ENCODE peak calls at places on chromosomes 11 and 22, in ten cellular contexts. Z is RWPE1; J is cardiac muscle cell; D is SK-N-SH; B is fibroblast of the aortic adventitia; R is AG04449; T is activated CD8-positive, alpha-beta T cell treated with anti-CD3 and anti-CD28 coated beads for 36 hours; X is stomach; A is A549; N is HFF-Myc. V is an unnamed sample.

GRCh38 chr11:96748639-96749370 is 359.0 kb downstream of the JRKL start:
- DNase-seq in Z (peak), T (no peak), R (peak), D (no peak), B (peak), J (no peak), X (no peak), A (no peak), N (peak), V (no peak)

GRCh38 chr11:11148598-11148997 is 204.5 kb downstream of the CSNK2A3 start:
- DNase-seq in R (no peak), J (no peak), D (no peak), T (no peak), Z (no peak), A (no peak), B (no peak), N (no peak), X (no peak), V (no peak)

GRCh38 chr11:57729479-57729878 is 11.8 kb upstream of the SELENOH start:
- DNase-seq in B (no peak), N (no peak), T (no peak), X (no peak), Z (no peak), R (no peak), J (no peak), D (no peak), A (no peak), V (no peak)

GRCh38 chr11:9906043-9906791 is 242.3 kb downstream of the SWAP70 start:
- DNase-seq in R (peak), B (peak), N (peak), Z (peak), X (no peak), A (peak), D (no peak), J (no peak), T (no peak), V (no peak)

GRCh38 chr22:46650078-46650810 is 30.1 kb downstream of the GRAMD4 start:
- DNase-seq in N (no peak), X (no peak), R (no peak), Z (no peak), B (no peak), J (peak), T (no peak), D (no peak), A (no peak), V (no peak)

GRCh38 chr22:37284807-37285355 is 2.6 kb downstream of the CYTH4 start:
- DNase-seq in X (peak), J (peak), A (no peak), B (no peak), N (no peak), R (no peak), T (peak), D (no peak), Z (no peak), V (no peak)

GRCh38 chr22:23834406-23834805 is 4.4 kb downstream of the DERL3 start:
- DNase-seq in J (no peak), X (no peak), D (peak), N (no peak), T (no peak), A (no peak), B (no peak), R (no peak), Z (no peak), V (no peak)

GRCh38 chr11:59822989-59823566 is 12.5 kb upstream of the MRPL16 start:
- DNase-seq in Z (peak), N (no peak), D (peak), B (peak), R (no peak), A (peak), T (peak), J (peak), X (peak), V (peak)

GRCh38 chr22:19882446-19883381 is 28.0 kb upstream of the GNB1L start:
- DNase-seq in A (no peak), R (no peak), T (peak), J (no peak), X (no peak), B (no peak), N (no peak), D (peak), Z (no peak), V (no peak)

GRCh38 chr11:62552931-62553838 is 6.6 kb upstream of the AHNAK start:
- DNase-seq in R (peak), D (no peak), A (peak), T (peak), N (peak), J (peak), Z (peak), X (peak), B (peak), V (no peak)

GRCh38 chr11:82701847-82702520 is 31.7 kb downstream of the FAM181B start:
- DNase-seq in Z (peak), X (no peak), N (peak), J (peak), D (peak), A (peak), B (peak), T (peak), R (no peak), V (peak)

GRCh38 chr11:103789957-103790356 is 246.5 kb upstream of the DDI1 start:
- DNase-seq in J (no peak), X (no peak), A (no peak), Z (no peak), T (no peak), B (peak), R (no peak), D (no peak), N (no peak), V (no peak)

GRCh38 chr22:49272546-49273125 is 555.0 kb downstream of the BRD1 start:
- DNase-seq in N (no peak), B (no peak), A (no peak), T (no peak), J (no peak), D (no peak), X (no peak), R (no peak), Z (no peak), V (no peak)

GRCh38 chr11:61873588-61874459 is 17.5 kb downstream of the FADS3 start:
- DNase-seq in X (no peak), B (no peak), Z (no peak), A (no peak), D (no peak), R (no peak), T (no peak), J (no peak), N (no peak), V (no peak)

GRCh38 chr11:96567667-96568066 is 177.9 kb downstream of the JRKL start:
- DNase-seq in Z (no peak), X (no peak), J (no peak), B (no peak), T (no peak), A (no peak), D (no peak), N (no peak), R (no peak), V (no peak)

GRCh38 chr22:35638408-35638807 is 9.8 kb upstream of the APOL6 start:
- DNase-seq in X (no peak), T (no peak), N (peak), D (peak), B (peak), Z (no peak), R (peak), A (no peak), J (peak), V (no peak)

GRCh38 chr11:2859706-2860037 is 25.9 kb downstream of the CDKN1C start:
- DNase-seq in Z (no peak), D (no peak), B (no peak), R (no peak), J (no peak), N (no peak), A (no peak), T (no peak), X (no peak), V (no peak)

GRCh38 chr11:2858995-2859705 is 26.4 kb downstream of the CDKN1C start:
- DNase-seq in Z (no peak), X (no peak), J (no peak), B (no peak), N (no peak), T (no peak), A (no peak), R (no peak), D (no peak), V (peak)

GRCh38 chr11:2857918-2858317 is 27.7 kb downstream of the CDKN1C start:
- DNase-seq in X (no peak), B (no peak), A (no peak), J (no peak), D (peak), R (no peak), Z (no peak), N (no peak), T (no peak), V (no peak)

GRCh38 chr11:2855162-2855561 is 30.4 kb downstream of the CDKN1C start:
- DNase-seq in Z (no peak), T (no peak), D (no peak), A (no peak), N (no peak), X (no peak), B (no peak), J (no peak), R (no peak), V (no peak)

DNA sequence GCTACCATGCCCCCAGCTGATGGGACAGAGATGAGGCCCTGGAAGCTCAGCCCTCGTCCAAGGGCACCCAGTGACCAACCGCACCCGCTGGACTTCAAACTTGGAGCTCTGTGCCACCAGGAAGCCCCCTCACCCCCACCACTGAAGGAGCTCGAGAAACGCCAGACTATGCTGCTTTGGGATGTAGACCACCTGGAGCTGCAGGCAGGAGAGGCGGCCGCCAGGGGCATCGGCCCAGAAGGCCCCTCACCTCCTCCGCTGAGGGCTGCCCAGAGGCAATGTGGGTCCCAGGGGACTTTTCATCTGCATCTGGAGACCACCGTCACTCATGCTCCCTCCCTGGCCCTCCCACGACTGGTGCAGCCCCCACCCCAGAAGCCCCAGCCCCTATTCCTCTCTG is 28.3 kb downstream of the CDKN1C start:
- DNase-seq in J (no peak), R (no peak), Z (no peak), A (no peak), D (no peak), X (no peak), B (no peak), T (no peak), N (no peak), V (no peak)
- TF ChIP-seq CTCF in J (no peak), R (no peak), Z (no peak), A (no peak), D (no peak), X (no peak), B (no peak), T (no peak), N (no peak), V (no peak)

GRCh38 chr22:41050873-41051272 is 41.5 kb upstream of the EP300 start:
- DNase-seq in D (no peak), Z (no peak), R (no peak), T (no peak), N (peak), A (no peak), B (peak), X (no peak), J (no peak), V (no peak)
- TF ChIP-seq CTCF in D (peak), Z (no peak), R (peak), T (no peak), N (peak), A (no peak), B (no peak), X (no peak), J (no peak), V (peak)

DNA sequence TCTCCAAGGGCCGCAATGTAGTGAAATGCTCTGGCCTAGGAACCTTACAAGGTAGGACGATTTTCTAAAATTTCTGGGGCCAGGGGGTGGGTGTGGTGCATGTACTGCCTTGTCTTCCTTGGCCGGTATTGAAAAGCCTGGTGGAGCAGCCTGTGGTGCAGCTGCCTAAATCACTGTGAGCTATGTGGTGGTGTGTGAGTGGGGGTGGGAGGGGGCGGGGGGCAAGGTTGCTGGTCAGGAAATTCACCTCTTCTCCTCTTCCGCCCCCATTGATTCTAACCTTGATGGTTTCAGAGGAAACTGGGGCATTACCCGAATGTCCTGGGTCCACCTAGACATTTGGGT is 137.2 kb downstream of the DBX1 start:
- DNase-seq in N (no peak), J (no peak), B (no peak), X (no peak), T (no peak), R (no peak), Z (no peak), A (no peak), D (no peak), V (no peak)
- TF ChIP-seq CTCF in N (no peak), J (no peak), B (no peak), X (no peak), T (no peak), R (no peak), Z (no peak), A (no peak), D (no peak), V (no peak)

GRCh38 chr11:68839953-68840641 is 1.6 kb downstream of the CPT1A start:
- DNase-seq in A (no peak), Z (peak), N (no peak), J (peak), D (no peak), B (peak), X (no peak), R (no peak), T (peak), V (no peak)

GRCh38 chr11:68837583-68838571 is 3.8 kb downstream of the CPT1A start:
- DNase-seq in N (no peak), X (no peak), Z (no peak), A (no peak), D (no peak), B (no peak), R (no peak), J (no peak), T (no peak), V (no peak)

GRCh38 chr11:68840661-68841653 is 759 bp downstream of the CPT1A start:
- DNase-seq in J (peak), D (peak), X (peak), A (peak), Z (peak), N (no peak), R (no peak), T (no peak), B (peak), V (no peak)

GRCh38 chr11:68838572-68838964 is 3.1 kb downstream of the CPT1A start:
- DNase-seq in T (peak), N (no peak), D (no peak), A (no peak), Z (no peak), X (no peak), J (no peak), R (no peak), B (peak), V (no peak)

GRCh38 chr11:68839054-68839865 is 2.5 kb downstream of the CPT1A start:
- DNase-seq in N (peak), R (peak), X (peak), B (peak), Z (peak), J (peak), A (peak), D (peak), T (peak), V (peak)
- TF ChIP-seq CTCF in N (no peak), R (no peak), X (no peak), B (no peak), Z (no peak), J (no peak), A (no peak), D (no peak), T (no peak), V (no peak)

DNA sequence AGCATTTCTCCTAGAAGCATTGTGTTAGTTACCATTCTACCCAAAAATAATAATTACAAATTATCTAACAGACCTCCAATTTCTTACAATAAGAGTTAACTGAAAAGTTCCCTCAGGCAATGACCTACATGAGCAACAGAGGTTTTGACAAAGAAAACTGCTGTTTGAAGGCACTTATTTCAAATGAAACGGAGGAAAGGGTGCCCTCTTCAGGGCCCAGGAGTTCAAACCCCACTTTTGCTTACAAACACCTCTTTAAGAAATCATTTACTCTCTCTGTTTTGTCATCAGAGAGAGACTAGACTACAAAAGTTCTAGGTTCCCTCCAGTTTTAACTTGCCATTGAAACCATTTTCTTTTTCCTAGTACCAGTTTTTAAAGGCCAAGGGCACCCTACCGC is 56.7 kb downstream of the AMBRA1 start:
- DNase-seq in Z (no peak), J (no peak), N (no peak), T (no peak), D (no peak), R (no peak), X (no peak), A (peak), B (peak), V (no peak)
- TF ChIP-seq CTCF in Z (no peak), J (no peak), N (no peak), T (no peak), D (peak), R (peak), X (no peak), A (peak), B (peak), V (no peak)

GRCh38 chr11:110529043-110529442 is 99.3 kb downstream of the FDX1 start:
- DNase-seq in N (no peak), J (no peak), D (no peak), X (no peak), B (peak), R (no peak), A (peak), Z (no peak), T (peak), V (no peak)
- TF ChIP-seq CTCF in N (peak), J (peak), D (peak), X (no peak), B (peak), R (peak), A (peak), Z (no peak), T (peak), V (peak)

DNA sequence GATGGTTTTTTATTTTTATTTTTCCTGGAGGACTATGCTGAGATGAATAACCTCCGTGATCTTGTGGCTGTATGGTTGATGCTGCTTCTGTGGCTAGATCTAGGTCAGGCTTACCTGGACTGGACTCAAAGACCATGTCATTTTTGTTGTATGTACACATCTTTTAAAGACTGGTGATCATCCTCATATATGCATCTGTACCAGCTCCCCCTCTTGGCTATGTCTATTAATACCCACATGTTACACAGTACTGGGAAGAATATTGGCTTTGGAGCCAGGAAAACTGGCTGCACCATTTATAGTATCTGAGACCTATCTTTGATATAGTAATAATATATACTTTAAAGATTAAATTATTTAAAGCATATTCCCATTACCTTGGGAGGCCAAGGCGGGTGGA is 18.4 kb upstream of the PITPNB start:
- DNase-seq in A (no peak), J (no peak), B (no peak), N (no peak), T (no peak), Z (no peak), X (no peak), R (no peak), D (peak), V (no peak)
- TF ChIP-seq CTCF in A (no peak), J (peak), B (peak), N (no peak), T (no peak), Z (no peak), X (no peak), R (no peak), D (no peak), V (no peak)

GRCh38 chr11:17352925-17353227 is 1.3 kb downstream of the NCR3LG1 start:
- DNase-seq in T (peak), R (no peak), J (peak), B (peak), N (no peak), A (peak), D (peak), Z (no peak), X (peak), V (no peak)

GRCh38 chr11:17354070-17354924 is 2.7 kb downstream of the NCR3LG1 start:
- DNase-seq in X (peak), A (peak), Z (peak), T (peak), B (peak), R (no peak), J (peak), D (peak), N (peak), V (peak)

GRCh38 chr11:17351171-17351509 is 460 bp upstream of the NCR3LG1 start:
- DNase-seq in R (no peak), A (peak), D (no peak), T (peak), J (no peak), X (no peak), B (no peak), N (no peak), Z (no peak), V (no peak)

GRCh38 chr11:17351510-17352176 is at the start of gene NCR3LG1:
- DNase-seq in T (peak), A (peak), J (peak), B (peak), X (peak), R (no peak), N (no peak), Z (no peak), D (peak), V (peak)

GRCh38 chr11:17353228-17354021 is 1.8 kb downstream of the NCR3LG1 start:
- DNase-seq in N (no peak), J (peak), B (peak), Z (peak), A (peak), D (peak), T (peak), X (peak), R (no peak), V (peak)
- TF ChIP-seq CTCF in N (no peak), J (no peak), B (no peak), Z (no peak), A (no peak), D (no peak), T (no peak), X (no peak), R (no peak), V (no peak)

DNA sequence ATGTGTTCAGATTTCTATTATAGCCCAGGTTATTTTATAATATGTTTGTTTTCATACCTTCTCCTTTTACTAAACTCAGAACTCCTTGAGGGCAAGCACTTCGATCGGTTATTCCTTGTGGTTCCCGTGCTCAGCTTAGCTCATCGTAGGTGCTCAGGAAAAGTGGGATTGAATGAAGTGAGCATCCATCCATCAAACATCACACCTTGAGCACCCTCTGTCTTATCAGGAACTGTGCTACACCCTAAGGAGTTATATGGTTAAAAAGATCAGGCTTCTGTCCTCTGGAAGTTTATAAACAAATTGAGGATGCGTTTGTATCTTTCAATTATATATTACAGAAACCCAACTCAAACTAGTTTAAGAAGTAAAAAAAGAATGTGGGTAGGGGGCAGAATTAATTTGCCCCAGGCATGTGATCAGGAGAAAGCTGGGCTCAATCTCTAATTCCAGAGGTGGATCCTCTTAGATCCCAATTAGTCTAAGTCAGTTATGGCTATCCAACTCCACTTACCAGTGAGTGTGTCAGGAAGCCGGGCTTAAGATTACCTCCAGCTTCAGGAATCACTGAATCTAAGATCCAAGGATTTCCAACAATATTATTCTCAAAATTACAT is 59.9 kb upstream of the RRAS2 start:
- DNase-seq in N (no peak), R (no peak), B (no peak), T (peak), A (peak), X (no peak), J (no peak), D (peak), Z (peak), V (no peak)
- TF ChIP-seq CTCF in N (peak), R (peak), B (peak), T (peak), A (peak), X (no peak), J (peak), D (peak), Z (no peak), V (peak)

DNA sequence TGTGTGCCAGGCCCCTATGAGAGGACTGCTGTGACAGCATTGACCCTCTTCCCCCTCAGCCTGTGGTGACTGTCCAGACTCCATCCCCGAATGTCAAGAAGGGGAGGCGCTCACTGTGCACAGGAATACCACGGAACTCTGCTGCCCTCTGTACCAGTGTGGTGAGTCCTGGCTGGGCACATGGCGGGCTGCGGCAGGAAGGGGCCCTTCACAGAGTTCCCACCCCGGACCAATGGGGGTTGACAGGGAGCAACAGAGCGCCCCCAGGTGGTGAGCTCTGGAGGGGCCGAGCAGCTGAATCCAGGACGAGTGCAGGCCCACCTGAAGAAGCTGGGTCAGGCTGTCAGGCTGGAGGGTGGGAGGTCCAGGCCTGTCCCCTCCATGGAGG is 83.8 kb upstream of the MYOD1 start:
- DNase-seq in D (peak), Z (no peak), N (no peak), J (no peak), X (no peak), B (no peak), T (no peak), A (no peak), R (no peak), V (no peak)
- TF ChIP-seq CTCF in D (no peak), Z (no peak), N (no peak), J (no peak), X (no peak), B (no peak), T (no peak), A (no peak), R (no peak), V (no peak)

V was measured in neural crest cell.